ENCODE peak calls at places on chromosomes 7 and 10, in six cellular contexts. O is HCT116, D is PC-3, K is GM23338, Z is hepatocyte, J is MM.1S. C is an unnamed sample.

GRCh38 chr7:116669769-116670168 is 2.2 kb upstream of the MET start:
- DNase-seq in D (no peak), O (no peak), Z (no peak), K (no peak), J (no peak), C (no peak)

GRCh38 chr10:78346721-78347120 is 313.1 kb downstream of the RPS24 start:
- DNase-seq in Z (no peak), D (no peak), K (no peak), J (no peak), O (no peak), C (no peak)

GRCh38 chr10:110774069-110775021 is 97.4 kb upstream of the PDCD4 start:
- DNase-seq in Z (peak), D (peak), K (no peak), O (peak), J (no peak), C (no peak)

GRCh38 chr10:33236916-33237315 is 97.6 kb downstream of the NRP1 start:
- DNase-seq in J (no peak), O (no peak), K (no peak), Z (no peak), D (no peak), C (no peak)

GRCh38 chr7:93196331-93196730 is 29.9 kb downstream of the HEPACAM2 start:
- DNase-seq in K (no peak), J (no peak), O (no peak), Z (no peak), D (no peak), C (no peak)

GRCh38 chr7:94332571-94332970 is 62.1 kb upstream of the COL1A2 start:
- DNase-seq in J (no peak), O (no peak), D (peak), Z (no peak), K (no peak), C (no peak)

GRCh38 chr10:132807621-132808049 is 21.7 kb upstream of the NKX6-2 start:
- DNase-seq in D (no peak), K (no peak), Z (no peak), O (no peak), J (no peak), C (no peak)

GRCh38 chr10:102285134-102285533 is 39.8 kb downstream of the GBF1 start:
- DNase-seq in K (no peak), D (no peak), J (no peak), O (no peak), Z (no peak), C (no peak)

GRCh38 chr10:27527597-27528295 is 23.6 kb downstream of the RAB18 start:
- DNase-seq in Z (no peak), J (no peak), K (no peak), D (no peak), O (no peak), C (no peak)

GRCh38 chr7:102860351-102860811 is 52.4 kb upstream of the LRRC17 start:
- DNase-seq in K (no peak), Z (peak), D (peak), J (no peak), O (no peak), C (no peak)

GRCh38 chr7:85010306-85010705 is 176.6 kb downstream of the SEMA3D start:
- DNase-seq in D (no peak), J (no peak), K (no peak), Z (no peak), O (no peak), C (no peak)

DNA sequence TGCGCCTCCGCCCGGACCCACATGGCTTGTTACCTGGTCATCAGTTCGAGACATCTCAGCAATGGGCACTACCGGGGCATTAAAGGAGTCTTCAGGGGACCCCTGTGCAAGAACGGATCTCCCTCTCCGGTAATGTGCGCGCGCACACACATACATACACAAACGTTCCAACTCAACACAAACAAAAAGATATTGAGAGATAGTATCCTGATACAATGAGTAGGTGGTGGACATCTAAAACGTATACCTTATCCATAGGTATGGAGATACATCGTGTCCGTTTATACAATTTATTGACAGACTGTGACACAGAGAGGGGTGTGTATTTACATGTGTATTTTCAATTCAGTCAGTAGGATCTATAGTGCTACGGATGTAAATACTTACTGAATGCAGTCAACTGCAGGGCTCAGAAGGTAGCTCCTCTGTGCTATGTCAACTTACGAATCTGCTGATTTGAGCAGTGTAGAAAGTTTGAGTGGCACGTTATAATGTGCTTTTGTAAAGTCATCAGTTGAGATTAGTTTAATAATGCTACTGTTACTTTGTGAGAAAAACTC is 536 bp downstream of the ZNF804B start:
- DNase-seq in Z (no peak), K (peak), J (no peak), D (no peak), O (no peak), C (no peak)
- TF ChIP-seq EZH2 in Z (peak), K (no peak), J (no peak), D (no peak), O (no peak), C (peak)

GRCh38 chr7:27302590-27302989 is 60.0 kb downstream of the EVX1 start:
- DNase-seq in K (peak), J (no peak), D (no peak), O (no peak), Z (no peak), C (no peak)
- TF ChIP-seq EZH2phosphoT487 in K (no peak), J (no peak), D (no peak), O (no peak), Z (no peak), C (no peak)

GRCh38 chr7:1233328-1234048 is 816 bp downstream of the UNCX start:
- DNase-seq in J (no peak), K (peak), D (no peak), O (no peak), Z (no peak), C (peak)
- TF ChIP-seq EZH2 in J (no peak), K (peak), D (no peak), O (no peak), Z (peak), C (peak)

GRCh38 chr7:54680377-54681005 is 78.5 kb downstream of the SEC61G start:
- DNase-seq in J (no peak), Z (no peak), O (no peak), K (peak), D (no peak), C (no peak)

GRCh38 chr7:54679414-54679813 is 79.6 kb downstream of the SEC61G start:
- DNase-seq in D (no peak), K (no peak), J (no peak), O (no peak), Z (no peak), C (no peak)

GRCh38 chr7:54678763-54679396 is 80.1 kb downstream of the SEC61G start:
- DNase-seq in J (no peak), K (no peak), D (peak), O (no peak), Z (no peak), C (no peak)

GRCh38 chr7:54672519-54672918 is 86.5 kb downstream of the SEC61G start:
- DNase-seq in J (no peak), D (no peak), K (no peak), O (no peak), Z (no peak), C (no peak)

GRCh38 chr7:54674891-54675290 is 84.1 kb downstream of the SEC61G start:
- DNase-seq in Z (no peak), J (no peak), D (no peak), K (no peak), O (no peak), C (no peak)
- TF ChIP-seq EZH2phosphoT487 in Z (no peak), J (no peak), D (no peak), K (no peak), O (no peak), C (no peak)

GRCh38 chr7:8411103-8411502 is 22.3 kb upstream of the NXPH1 start:
- DNase-seq in K (no peak), Z (no peak), D (no peak), O (no peak), J (no peak), C (no peak)
- TF ChIP-seq EZH2 in K (no peak), Z (no peak), D (no peak), O (no peak), J (no peak), C (no peak)

DNA sequence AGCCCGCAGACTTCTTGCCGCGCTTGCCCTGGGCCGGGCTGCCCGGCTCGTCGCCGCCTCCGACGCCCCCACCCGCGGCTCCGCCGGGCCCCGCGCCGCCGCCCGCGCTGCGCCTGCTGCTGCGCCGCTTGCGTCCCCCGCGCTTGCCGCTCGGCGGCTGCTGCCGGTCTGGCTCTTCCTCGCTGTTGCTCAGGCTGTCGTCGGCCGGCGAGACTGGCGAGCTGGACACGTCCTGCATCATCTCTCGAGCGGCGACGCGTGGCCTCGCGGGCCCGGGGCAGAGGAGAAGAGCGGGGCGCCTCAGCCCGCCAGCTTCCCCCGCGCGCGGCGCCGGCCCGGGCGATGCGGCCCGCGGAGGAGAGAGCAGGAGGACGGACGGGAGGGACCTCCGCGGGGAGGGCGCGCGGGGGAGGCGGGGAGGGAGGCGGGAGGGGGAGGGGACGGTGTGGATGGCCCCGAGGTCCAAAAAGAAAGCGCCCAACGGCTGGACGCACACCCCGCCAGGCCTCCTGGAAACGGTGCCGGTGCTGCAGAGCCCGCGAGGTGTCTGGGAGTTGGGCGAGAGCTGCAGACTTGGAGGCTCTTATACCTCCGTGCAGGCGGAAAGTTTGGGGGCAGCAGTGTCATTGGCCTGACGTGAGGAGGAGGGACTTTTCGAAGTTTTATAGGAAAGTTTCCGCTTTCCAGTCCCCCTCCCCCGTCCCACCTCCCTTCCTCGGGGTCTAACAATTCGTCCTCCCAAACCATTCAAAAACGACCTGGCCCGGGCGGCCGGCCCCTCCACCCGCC is at the start of gene TWIST1:
- DNase-seq in K (peak), Z (peak), O (no peak), D (peak), J (peak), C (peak)
- TF ChIP-seq EZH2phosphoT487 in K (peak), Z (no peak), O (no peak), D (no peak), J (no peak), C (peak)

GRCh38 chr7:28376634-28377033 is 35.7 kb upstream of the CREB5 start:
- DNase-seq in D (no peak), J (no peak), K (no peak), Z (no peak), O (no peak), C (no peak)
- TF ChIP-seq EZH2 in D (no peak), J (no peak), K (no peak), Z (no peak), O (no peak), C (no peak)

C was measured in neural progenitor cell.